ENCODE peak calls at places on chromosomes 13 and 19, in five cellular contexts. E is ovary; O is cardiac muscle cell; Z is neuronal stem cell; W is CD4-positive, alpha-beta memory T cell. M is an unnamed sample.

GRCh38 chr13:72208112-72208645 is 341.2 kb upstream of the DACH1 start:
- DNase-seq in E (no peak), O (no peak), Z (no peak), W (no peak), M (no peak)

GRCh38 chr19:35882074-35882832 is 13.9 kb downstream of the APLP1 start:
- DNase-seq in E (no peak), O (peak; percentile 49), Z (no peak), W (peak; percentile 75), M (no peak)

GRCh38 chr13:75544681-75545333 is 4.8 kb upstream of the UCHL3 start:
- DNase-seq in E (no peak), O (no peak), Z (no peak), W (no peak), M (no peak)

GRCh38 chr13:80946008-80946802 is 605.3 kb upstream of the SPRY2 start:
- DNase-seq in E (no peak), O (no peak), Z (no peak), W (no peak), M (no peak)

GRCh38 chr13:113176292-113176691 is 17.8 kb downstream of the PROZ start:
- DNase-seq in E (no peak), O (no peak), Z (no peak), W (peak; percentile 84), M (no peak)

GRCh38 chr19:30344446-30345425 is 27.4 kb upstream of the ZNF536 start:
- DNase-seq in E (no peak), O (no peak), Z (no peak), W (no peak), M (no peak)

GRCh38 chr13:72570019-72570418 is 157.4 kb downstream of the MZT1 start:
- DNase-seq in E (no peak), O (no peak), Z (no peak), W (no peak), M (no peak)

GRCh38 chr13:52785721-52786120 is 46.1 kb upstream of the CNMD start:
- DNase-seq in E (no peak), O (no peak), Z (no peak), W (no peak), M (no peak)

GRCh38 chr13:36360863-36361262 is 14.7 kb upstream of the SPART start:
- DNase-seq in E (no peak), O (no peak), Z (no peak), W (no peak), M (no peak)

GRCh38 chr19:23509686-23510450 is 114.6 kb upstream of the ZNF91 start:
- DNase-seq in E (no peak), O (no peak), Z (no peak), W (no peak), M (no peak)

GRCh38 chr13:46339035-46339666 is 47.9 kb downstream of the RUBCNL start:
- DNase-seq in E (no peak), O (no peak), Z (no peak), W (no peak), M (peak; percentile 65)

GRCh38 chr19:7676376-7676775 is 514 bp upstream of the MCEMP1 start:
- DNase-seq in E (no peak), O (no peak), Z (no peak), W (no peak), M (no peak)

GRCh38 chr13:98959299-98959698 is 18.6 kb downstream of the DOCK9 start:
- DNase-seq in E (no peak), O (no peak), Z (no peak), W (no peak), M (no peak)

GRCh38 chr13:45658586-45659235 is 43.2 kb upstream of the ERICH6B start:
- DNase-seq in E (no peak), O (no peak), Z (no peak), W (no peak), M (no peak)

GRCh38 chr13:110942248-110942981 is 27.5 kb upstream of the ANKRD10 start:
- DNase-seq in E (no peak), O (no peak), Z (no peak), W (no peak), M (no peak)

GRCh38 chr13:106521101-106521799 is 14.2 kb downstream of the EFNB2 start:
- DNase-seq in E (no peak), O (no peak), Z (no peak), W (no peak), M (no peak)

GRCh38 chr19:42350417-42350816 is 25.0 kb downstream of the MEGF8 start:
- DNase-seq in E (no peak), O (no peak), Z (no peak), W (no peak), M (no peak)

GRCh38 chr19:18663940-18664530 is 19.4 kb upstream of the CRTC1 start:
- DNase-seq in E (no peak), O (no peak), Z (no peak), W (no peak), M (peak; percentile 49)

GRCh38 chr13:110883539-110883938 is 31.3 kb downstream of the ANKRD10 start:
- DNase-seq in E (no peak), O (no peak), Z (no peak), W (no peak), M (no peak)

GRCh38 chr13:112793545-112794445 is 104.0 kb downstream of the ATP11A start:
- DNase-seq in E (no peak), O (no peak), Z (no peak), W (no peak), M (no peak)

GRCh38 chr13:28531956-28532225 is 37.0 kb upstream of the FLT1 start:
- DNase-seq in E (no peak), O (no peak), Z (no peak), W (no peak), M (no peak)

GRCh38 chr13:39675904-39676303 is 20.4 kb downstream of the COG6 start:
- DNase-seq in E (no peak), O (no peak), Z (no peak), W (no peak), M (no peak)

GRCh38 chr13:40779796-40780285 is 8.9 kb upstream of the MRPS31 start:
- DNase-seq in E (no peak), O (no peak), Z (no peak), W (no peak), M (no peak)
- H3K4me1 ChIP-seq in E (no peaks in the 10 kb centered on the region), O (no peaks in the 10 kb centered on the region), Z (peaks cover 2% of the 10 kb centered on the region), W (peaks cover 30% of the 10 kb centered on the region), M (no peaks in the 10 kb centered on the region)

GRCh38 chr19:28469544-28469943 is 743.4 kb downstream of the UQCRFS1 start:
- DNase-seq in E (no peak), O (no peak), Z (no peak), W (no peak), M (no peak)

GRCh38 chr19:28468701-28469459 is 744.1 kb downstream of the UQCRFS1 start:
- DNase-seq in E (no peak), O (no peak), Z (no peak), W (no peak), M (no peak)

GRCh38 chr19:28472111-28472510 is 740.8 kb downstream of the UQCRFS1 start:
- DNase-seq in E (no peak), O (no peak), Z (no peak), W (no peak), M (no peak)

GRCh38 chr19:28475525-28475924 is 737.4 kb downstream of the UQCRFS1 start:
- DNase-seq in E (no peak), O (no peak), Z (no peak), W (no peak), M (no peak)

DNA sequence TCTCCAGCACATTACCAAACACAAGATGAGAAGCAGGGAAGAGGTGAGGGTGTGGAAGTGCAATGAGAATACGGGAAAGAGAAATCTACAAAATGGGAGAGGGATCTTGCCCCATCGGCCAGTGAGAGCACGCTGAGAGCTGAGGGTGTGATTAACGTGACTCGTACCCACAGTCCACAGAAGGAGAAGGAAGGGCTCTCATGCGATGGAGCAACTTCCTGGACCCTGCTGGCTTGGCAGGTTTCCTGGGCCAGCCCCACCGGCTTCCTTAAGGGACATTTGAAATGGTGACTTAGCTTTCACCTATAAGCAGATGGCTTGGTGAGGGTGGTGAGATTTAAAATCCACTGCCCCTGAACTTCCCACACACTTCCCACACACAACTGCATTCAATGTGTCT is 740.1 kb downstream of the UQCRFS1 start:
- DNase-seq in E (no peak), O (no peak), Z (no peak), W (no peak), M (peak; percentile 63)
- H3K4me1 ChIP-seq in E (no peaks in the 10 kb centered on the region), O (no peaks in the 10 kb centered on the region), Z (peaks cover 9% of the 10 kb centered on the region), W (no peaks in the 10 kb centered on the region), M (no peaks in the 10 kb centered on the region)

GRCh38 chr19:1841209-1841924 is 6.9 kb downstream of the REXO1 start:
- DNase-seq in E (no peak), O (no peak), Z (no peak), W (no peak), M (no peak)
- H3K4me1 ChIP-seq in E (peaks cover 18% of the 10 kb centered on the region), O (peaks cover 16% of the 10 kb centered on the region), Z (peaks cover 2% of the 10 kb centered on the region), W (peaks cover 63% of the 10 kb centered on the region), M (peaks cover 8% of the 10 kb centered on the region)

GRCh38 chr13:97259787-97260641 is 37.9 kb downstream of the MBNL2 start:
- DNase-seq in E (no peak), O (no peak), Z (no peak), W (no peak), M (no peak)
- H3K4me1 ChIP-seq in E (peaks cover 44% of the 10 kb centered on the region), O (peaks cover 29% of the 10 kb centered on the region), Z (peaks cover 6% of the 10 kb centered on the region), W (peaks cover 72% of the 10 kb centered on the region), M (peaks cover 46% of the 10 kb centered on the region)

GRCh38 chr19:58514564-58515020 is 2.8 kb upstream of the SLC27A5 start:
- DNase-seq in E (no peak), O (no peak), Z (no peak), W (no peak), M (no peak)
- H3K4me1 ChIP-seq in E (peaks cover 8% of the 10 kb centered on the region), O (peaks cover 10% of the 10 kb centered on the region), Z (peaks cover 17% of the 10 kb centered on the region), W (peaks cover 33% of the 10 kb centered on the region), M (peaks cover 3% of the 10 kb centered on the region)

GRCh38 chr19:1839658-1840540 is 8.4 kb downstream of the REXO1 start:
- DNase-seq in E (no peak), O (no peak), Z (no peak), W (no peak), M (no peak)

GRCh38 chr19:1837625-1838105 is 10.6 kb downstream of the REXO1 start:
- DNase-seq in E (no peak), O (peak; percentile 66), Z (no peak), W (peak; percentile 57), M (no peak)

GRCh38 chr19:1843646-1844394 is 4.5 kb downstream of the REXO1 start:
- DNase-seq in E (no peak), O (no peak), Z (no peak), W (no peak), M (no peak)

GRCh38 chr19:1843116-1843515 is 5.2 kb downstream of the REXO1 start:
- DNase-seq in E (no peak), O (no peak), Z (no peak), W (no peak), M (no peak)

DNA sequence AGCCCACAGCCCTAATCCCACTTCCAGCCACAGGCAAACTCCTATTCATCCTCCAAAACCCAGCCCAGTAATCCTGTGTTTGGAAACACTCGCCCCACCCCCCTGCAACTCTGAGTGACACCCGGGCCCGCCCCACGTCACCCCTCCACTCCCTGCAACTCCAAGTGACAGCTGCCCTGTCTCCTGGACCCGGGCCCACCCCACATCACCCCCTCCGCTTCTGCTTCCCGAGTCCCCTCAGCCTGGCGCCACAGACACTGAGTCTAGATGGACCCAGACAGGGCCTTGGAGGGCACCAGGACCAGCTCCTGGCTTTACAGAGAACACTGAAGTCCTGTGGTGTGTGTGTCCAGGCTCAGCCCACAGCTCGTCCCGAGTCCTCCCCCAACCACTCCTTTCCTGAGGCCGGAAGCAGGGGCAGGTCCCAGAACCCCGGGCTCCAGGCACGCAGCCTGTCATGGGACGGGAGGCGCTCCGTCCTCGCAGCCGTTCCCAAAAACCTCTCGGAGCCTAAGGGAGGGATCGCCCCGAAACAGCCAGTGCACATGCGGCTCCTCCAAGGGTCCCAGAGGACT is 7.7 kb downstream of the REXO1 start:
- DNase-seq in E (no peak), O (no peak), Z (no peak), W (no peak), M (peak; percentile 59)
- H3K4me1 ChIP-seq in E (peaks cover 10% of the 10 kb centered on the region), O (peaks cover 15% of the 10 kb centered on the region), Z (peaks cover 2% of the 10 kb centered on the region), W (peaks cover 60% of the 10 kb centered on the region), M (peaks cover 8% of the 10 kb centered on the region)

GRCh38 chr19:4916292-4917082 is 7.2 kb downstream of the UHRF1 start:
- DNase-seq in E (no peak), O (no peak), Z (no peak), W (peak; percentile 43), M (no peak)
- H3K4me1 ChIP-seq in E (peaks cover 4% of the 10 kb centered on the region), O (no peaks in the 10 kb centered on the region), Z (peaks cover 4% of the 10 kb centered on the region), W (peaks cover 58% of the 10 kb centered on the region), M (no peaks in the 10 kb centered on the region)

M was measured in right cardiac atrium.